ENCODE peak calls at places on chromosomes 1 and 21, in ten cellular contexts. X, D, C, B, R, E, T, Q, H and L are unnamed samples.

GRCh38 chr1:77179632-77180031 is 39.6 kb downstream of the PIGK start:
- DNase-seq in E (no peak), D (no peak), Q (no peak), B (no peak), T (no peak), H (no peak), C (no peak), R (no peak), X (no peak), L (no peak)

GRCh38 chr1:147491098-147491497 is 50.2 kb upstream of the BCL9 start:
- DNase-seq in D (no peak), B (no peak), Q (no peak), X (no peak), R (no peak), C (no peak), H (no peak), T (no peak), E (no peak), L (no peak)

GRCh38 chr1:147618077-147618569 is 52.2 kb downstream of the ACP6 start:
- DNase-seq in E (no peak), B (no peak), H (no peak), D (no peak), Q (peak), C (no peak), R (no peak), X (no peak), T (no peak), L (no peak)

GRCh38 chr1:8023287-8023994 is 2.7 kb downstream of the ERRFI1 start:
- DNase-seq in H (no peak), Q (peak), E (no peak), D (no peak), B (no peak), X (no peak), C (no peak), T (no peak), R (no peak), L (no peak)

GRCh38 chr1:213138391-213138790 is 87.3 kb downstream of the RPS6KC1 start:
- DNase-seq in E (no peak), R (no peak), Q (no peak), D (no peak), C (no peak), B (no peak), T (no peak), X (no peak), H (no peak), L (no peak)

GRCh38 chr21:27110956-27111355 is 144.1 kb upstream of the ADAMTS5 start:
- DNase-seq in H (no peak), X (no peak), T (no peak), D (no peak), B (no peak), R (no peak), Q (no peak), C (no peak), E (no peak), L (no peak)

GRCh38 chr1:194214735-194215134 is 1028.3 kb upstream of the B3GALT2 start:
- DNase-seq in E (no peak), C (no peak), D (no peak), X (no peak), H (no peak), R (no peak), T (no peak), Q (no peak), B (no peak), L (no peak)

GRCh38 chr1:8629241-8630091 is 188.0 kb downstream of the RERE start:
- DNase-seq in H (no peak), R (peak), B (no peak), D (no peak), T (no peak), C (no peak), Q (peak), E (no peak), X (no peak), L (no peak)

GRCh38 chr1:7552402-7552801 is 218.7 kb upstream of the VAMP3 start:
- DNase-seq in C (no peak), B (no peak), D (no peak), X (no peak), Q (peak), T (peak), R (no peak), E (no peak), H (no peak), L (no peak)

GRCh38 chr1:226027861-226028260 is 28.7 kb upstream of the SDE2 start:
- DNase-seq in T (no peak), H (no peak), X (no peak), B (no peak), C (no peak), Q (no peak), R (peak), E (no peak), D (no peak), L (no peak)

GRCh38 chr21:36471254-36471723 is 8.6 kb downstream of the CLDN14 start:
- DNase-seq in D (no peak), R (no peak), B (no peak), X (no peak), C (no peak), H (no peak), E (no peak), T (no peak), Q (no peak), L (peak)

GRCh38 chr1:220889848-220890287 is 10.6 kb downstream of the HLX start:
- DNase-seq in D (no peak), H (no peak), C (no peak), E (no peak), Q (no peak), R (no peak), T (no peak), X (no peak), B (no peak), L (no peak)

GRCh38 chr1:40802078-40803075 is 18.8 kb downstream of the KCNQ4 start:
- DNase-seq in B (peak), E (peak), R (peak), H (peak), T (peak), C (peak), D (peak), Q (peak), X (peak), L (peak)

GRCh38 chr1:62612770-62613169 is 15.4 kb downstream of the ANGPTL3 start:
- DNase-seq in H (no peak), Q (no peak), D (no peak), R (no peak), C (no peak), B (no peak), T (no peak), X (no peak), E (no peak), L (no peak)

GRCh38 chr1:221162352-221162751 is 283.1 kb downstream of the HLX start:
- DNase-seq in E (no peak), R (no peak), X (no peak), C (no peak), T (no peak), D (no peak), Q (no peak), H (no peak), B (no peak), L (no peak)

GRCh38 chr1:226019550-226019949 is 20.4 kb upstream of the SDE2 start:
- DNase-seq in D (no peak), H (no peak), R (no peak), X (no peak), E (no peak), B (no peak), C (no peak), Q (no peak), T (no peak), L (no peak)

GRCh38 chr1:98389809-98390208 is 271.7 kb upstream of the SNX7 start:
- DNase-seq in X (no peak), E (no peak), R (peak), Q (peak), T (no peak), B (no peak), D (no peak), C (no peak), H (no peak), L (no peak)

GRCh38 chr1:200329208-200329882 is 80.5 kb downstream of the ZNF281 start:
- DNase-seq in E (no peak), C (no peak), Q (no peak), R (no peak), B (no peak), H (no peak), T (no peak), D (no peak), X (no peak), L (no peak)

GRCh38 chr1:174605198-174605597 is 157.4 kb downstream of the GPR52 start:
- DNase-seq in B (no peak), E (no peak), X (no peak), D (no peak), R (no peak), H (no peak), Q (no peak), C (no peak), T (no peak), L (no peak)

DNA sequence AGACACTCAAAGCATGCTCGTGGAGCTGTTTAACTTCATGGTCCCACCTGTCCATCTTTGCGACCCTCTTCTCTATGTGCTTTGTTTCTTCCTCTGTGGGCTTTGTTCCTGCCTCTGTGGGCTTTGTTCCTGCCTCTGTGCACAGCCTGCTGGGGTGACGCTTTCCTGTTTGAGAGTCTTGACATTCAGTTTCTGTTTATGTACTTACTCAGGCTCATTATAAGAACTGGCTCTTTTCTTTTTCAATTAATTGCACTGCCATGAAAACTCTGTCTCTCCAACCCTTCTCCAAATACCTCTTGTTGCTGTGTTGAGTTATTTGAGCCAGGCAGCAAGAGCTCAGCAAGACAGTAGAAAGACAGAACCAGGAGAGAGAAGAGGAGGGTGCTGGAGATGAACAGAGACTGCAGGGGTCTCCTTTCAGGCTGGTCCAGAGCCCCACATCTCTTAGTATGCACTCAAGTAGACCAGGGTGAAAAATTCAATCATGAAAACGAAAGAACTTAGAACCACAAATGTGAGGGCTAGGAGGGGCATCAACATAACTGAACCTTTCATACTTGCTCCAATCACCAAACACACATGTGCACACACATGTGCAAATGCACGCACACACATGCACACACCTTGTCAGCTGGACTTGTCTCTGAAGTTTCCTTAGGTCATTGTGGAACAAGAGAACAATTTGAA is 88.3 kb upstream of the SGIP1 start:
- DNase-seq in H (no peak), D (no peak), Q (no peak), C (no peak), R (no peak), T (no peak), B (peak), X (no peak), E (no peak), L (no peak)
- TF ChIP-seq CTCF in H (no peak), D (no peak), Q (no peak), C (no peak), R (no peak), T (no peak), B (no peak), X (no peak), E (no peak), L (no peak)

DNA sequence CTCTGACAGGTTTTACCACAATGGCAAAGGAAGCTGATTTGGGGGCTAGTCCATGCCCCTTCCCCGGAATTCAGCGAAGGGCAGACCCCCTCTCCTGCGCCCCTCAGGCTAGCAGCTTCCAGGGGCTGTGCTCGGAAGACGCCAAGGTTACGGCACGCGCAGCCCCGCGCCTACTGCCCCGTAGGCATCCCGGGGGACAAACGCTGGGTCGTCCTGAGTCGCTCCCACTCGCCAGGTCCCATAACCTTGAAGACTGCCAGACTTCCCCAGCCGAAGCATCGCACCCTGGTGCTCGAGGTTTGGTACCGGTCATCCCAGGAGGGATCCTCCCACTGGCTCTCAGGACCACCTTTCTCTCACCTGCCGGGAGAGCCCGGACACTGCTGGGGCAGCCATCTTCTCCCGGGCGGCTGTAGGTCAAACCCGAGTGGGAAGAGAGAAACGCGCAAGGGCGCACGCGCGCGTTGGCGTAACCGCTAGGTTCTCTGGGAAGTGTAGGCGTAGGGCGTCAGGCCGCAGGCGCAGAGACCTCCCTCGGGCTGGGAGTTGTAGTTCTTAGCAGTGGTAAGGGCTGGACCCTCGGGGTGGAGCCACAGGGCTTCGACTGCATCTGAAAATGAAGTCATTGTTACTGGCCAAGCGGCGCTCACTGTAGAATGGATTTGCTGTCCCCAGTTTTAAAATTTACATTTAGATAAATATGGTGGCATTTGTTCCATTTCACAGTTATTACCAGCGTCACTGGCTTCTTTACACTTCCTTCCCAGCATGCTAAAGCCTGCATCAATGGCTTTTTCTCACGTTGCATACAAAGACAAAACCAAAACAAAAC is at the start of gene ATP5PO:
- DNase-seq in B (peak), E (peak), Q (peak), X (peak), C (peak), R (peak), T (peak), H (peak), D (peak), L (peak)
- TF ChIP-seq CTCF in B (no peak), E (no peak), Q (no peak), X (no peak), C (peak), R (no peak), T (no peak), H (no peak), D (no peak), L (peak)

DNA sequence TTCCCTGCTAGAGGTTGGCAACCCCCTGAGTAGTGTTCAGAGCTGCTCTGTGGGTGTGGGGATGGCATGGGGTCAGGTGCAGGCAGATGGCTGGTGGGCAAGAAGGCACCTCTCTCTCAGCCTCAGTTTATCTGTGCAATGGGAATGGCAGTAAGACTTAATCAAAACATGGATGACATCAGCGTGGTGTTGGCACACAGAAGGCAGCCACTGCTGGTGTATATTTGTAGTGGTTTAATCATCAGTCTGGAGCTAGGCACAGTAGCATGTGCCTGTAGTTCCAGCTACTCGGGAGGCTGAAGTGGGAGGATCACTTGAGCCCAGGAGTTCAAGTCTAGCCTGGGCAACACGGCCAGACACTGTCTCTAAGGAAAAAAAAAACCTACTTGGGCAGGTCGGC is 7.4 kb downstream of the FAAH start:
- DNase-seq in C (no peak), R (peak), B (no peak), D (no peak), E (no peak), H (no peak), X (no peak), T (no peak), Q (no peak), L (no peak)
- TF ChIP-seq CTCF in C (no peak), R (no peak), B (no peak), D (no peak), E (no peak), H (no peak), X (no peak), T (no peak), Q (no peak), L (no peak)

GRCh38 chr1:2875677-2876531 is 74.4 kb upstream of the TTC34 start:
- DNase-seq in T (no peak), C (peak), Q (no peak), D (no peak), B (no peak), E (no peak), X (no peak), R (peak), H (no peak), L (no peak)
- TF ChIP-seq CTCF in T (no peak), C (peak), Q (no peak), D (no peak), B (no peak), E (no peak), X (no peak), R (no peak), H (no peak), L (peak)

DNA sequence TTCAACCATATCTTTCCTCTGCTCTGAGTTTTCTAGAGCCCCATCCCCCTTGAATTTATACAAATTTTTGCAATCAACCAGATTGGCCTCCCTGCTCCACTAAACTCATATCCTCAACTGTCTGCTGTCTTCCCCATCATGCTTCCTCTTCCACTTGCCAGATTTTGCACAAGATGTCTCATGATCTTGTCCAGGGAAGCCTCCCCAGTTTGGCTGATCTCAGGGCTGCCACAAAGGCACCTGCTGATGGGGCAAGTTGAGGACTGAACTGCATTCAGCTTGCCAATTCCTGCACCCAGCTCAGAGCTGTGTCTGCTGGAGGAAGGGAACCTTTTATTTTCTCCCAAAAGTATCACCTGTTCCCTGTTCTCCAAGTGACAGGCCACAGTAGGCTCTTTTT is 3.8 kb upstream of the KCNJ9 start:
- DNase-seq in Q (no peak), E (no peak), D (no peak), B (no peak), R (no peak), H (no peak), C (no peak), X (no peak), T (no peak), L (peak)
- TF ChIP-seq CTCF in Q (no peak), E (no peak), D (no peak), B (no peak), R (no peak), H (no peak), C (no peak), X (no peak), T (no peak), L (no peak)

GRCh38 chr21:34558166-34558565 is 46.2 kb upstream of the KCNE1 start:
- DNase-seq in X (no peak), C (no peak), H (no peak), D (no peak), B (no peak), T (no peak), R (no peak), Q (no peak), E (no peak), L (no peak)

GRCh38 chr21:34560021-34560420 is 48.0 kb upstream of the KCNE1 start:
- DNase-seq in R (no peak), C (no peak), T (no peak), X (no peak), E (no peak), H (peak), Q (no peak), D (no peak), B (no peak), L (no peak)

GRCh38 chr21:34560609-34561008 is 48.6 kb upstream of the KCNE1 start:
- DNase-seq in T (no peak), B (no peak), C (no peak), E (no peak), H (no peak), R (no peak), Q (no peak), X (no peak), D (no peak), L (no peak)

GRCh38 chr21:34557261-34557660 is 45.3 kb upstream of the KCNE1 start:
- DNase-seq in C (no peak), D (no peak), X (no peak), H (no peak), R (no peak), B (no peak), Q (no peak), E (no peak), T (no peak), L (no peak)

GRCh38 chr21:34558960-34559631 is 47.1 kb upstream of the KCNE1 start:
- DNase-seq in D (no peak), C (no peak), H (no peak), Q (no peak), E (no peak), T (no peak), R (no peak), X (no peak), B (no peak), L (no peak)
- TF ChIP-seq CTCF in D (no peak), C (no peak), H (no peak), Q (no peak), E (no peak), T (no peak), R (no peak), X (no peak), B (no peak), L (no peak)

GRCh38 chr1:21596179-21596578 is 73.0 kb downstream of the RAP1GAP start:
- DNase-seq in H (no peak), C (no peak), E (no peak), B (no peak), X (no peak), D (no peak), Q (no peak), T (no peak), R (no peak), L (no peak)

GRCh38 chr1:21596628-21597027 is 72.5 kb downstream of the RAP1GAP start:
- DNase-seq in H (no peak), Q (no peak), B (no peak), E (no peak), C (no peak), T (no peak), X (no peak), D (no peak), R (no peak), L (no peak)

GRCh38 chr1:21593231-21593630 is 75.9 kb downstream of the RAP1GAP start:
- DNase-seq in D (no peak), C (no peak), X (no peak), H (no peak), E (no peak), Q (no peak), R (no peak), T (no peak), B (no peak), L (no peak)

GRCh38 chr1:21594495-21594894 is 74.7 kb downstream of the RAP1GAP start:
- DNase-seq in B (no peak), C (no peak), X (no peak), E (no peak), D (no peak), R (peak), Q (no peak), T (no peak), H (no peak), L (no peak)

GRCh38 chr1:21594935-21595897 is 73.9 kb downstream of the RAP1GAP start:
- DNase-seq in X (peak), R (peak), C (no peak), Q (peak), B (peak), D (no peak), T (no peak), E (no peak), H (no peak), L (peak)
- TF ChIP-seq CTCF in X (peak), R (peak), C (peak), Q (peak), B (peak), D (peak), T (no peak), E (peak), H (peak), L (peak)

GRCh38 chr1:65703853-65704252 is 88.8 kb upstream of the PDE4B start:
- DNase-seq in X (no peak), T (no peak), B (no peak), C (no peak), D (no peak), Q (no peak), H (no peak), R (no peak), E (no peak), L (no peak)
- TF ChIP-seq CTCF in X (no peak), T (no peak), B (no peak), C (no peak), D (no peak), Q (no peak), H (no peak), R (no peak), E (no peak), L (no peak)